ENCODE peak calls at places on chromosomes 16 and 17, in eight cellular contexts. B is stimulated activated CD4-positive, alpha-beta T cell treated with anti-CD3 and anti-CD28 coated beads, TNF-alpha, amount 100 ng/mL, for 24 hours; C is heart right ventricle; Z is mucosa of gallbladder; Q is effector memory CD4-positive, alpha-beta T cell; K is IMR-90; V is cardiac muscle cell; H is ACHN. T is an unnamed sample.

GRCh38 chr17:79690988-79691836 is 39.5 kb upstream of the ENPP7 start:
- DNase-seq in B (no peak), C (no peak), Z (no peak), Q (no peak), K (no peak), V (no peak), H (no peak), T (no peak)

GRCh38 chr17:50133028-50133768 is 3.2 kb upstream of the SAMD14 start:
- DNase-seq in B (no peak), C (peak; percentile 66), Z (no peak), Q (no peak), K (peak; percentile 55), V (peak; percentile 40), H (peak; percentile 53), T (no peak)

GRCh38 chr16:77297996-77298637 is 98.9 kb downstream of the SYCE1L start:
- DNase-seq in B (no peak), C (no peak), Z (no peak), Q (no peak), K (no peak), V (peak; percentile 28), H (peak; percentile 85), T (no peak)

GRCh38 chr16:1493746-1494094 is 560 bp downstream of the TELO2 start:
- DNase-seq in B (no peak), C (no peak), Z (no peak), Q (no peak), K (no peak), V (no peak), H (peak; percentile 48), T (peak; percentile 28)

GRCh38 chr17:57016764-57017116 is 38.8 kb downstream of the SCPEP1 start:
- DNase-seq in B (no peak), C (no peak), Z (no peak), Q (no peak), K (peak; percentile 34), V (no peak), H (no peak), T (peak; percentile 83)

GRCh38 chr16:81004646-81005353 is 1.9 kb downstream of the CMC2 start:
- DNase-seq in B (no peak), C (peak; percentile 46), Z (peak; percentile 39), Q (peak; percentile 22), K (peak; percentile 62), V (peak; percentile 73), H (peak; percentile 86), T (peak; percentile 82)

GRCh38 chr17:18946536-18946935 is 5.4 kb upstream of the SLC5A10 start:
- DNase-seq in B (no peak), C (no peak), Z (no peak), Q (no peak), K (peak; percentile 19), V (no peak), H (no peak), T (no peak)

GRCh38 chr16:68486671-68487495 is 38.6 kb upstream of the SMPD3 start:
- DNase-seq in B (no peak), C (no peak), Z (peak; percentile 82), Q (no peak), K (no peak), V (no peak), H (no peak), T (no peak)

GRCh38 chr16:84838383-84838948 is 18.7 kb downstream of the CRISPLD2 start:
- DNase-seq in B (no peak), C (no peak), Z (no peak), Q (no peak), K (no peak), V (no peak), H (no peak), T (no peak)

GRCh38 chr17:77400445-77400870 is 259.7 kb downstream of the SEC14L1 start:
- DNase-seq in B (peak; percentile 64), C (peak; percentile 62), Z (no peak), Q (peak; percentile 48), K (no peak), V (peak; percentile 44), H (no peak), T (no peak)

GRCh38 chr17:65359016-65359415 is 202.4 kb downstream of the AXIN2 start:
- DNase-seq in B (no peak), C (no peak), Z (no peak), Q (no peak), K (peak; percentile 84), V (peak; percentile 70), H (peak; percentile 80), T (no peak)

GRCh38 chr17:8225813-8226535 is 15.6 kb upstream of the AURKB start:
- DNase-seq in B (peak; percentile 59), C (peak; percentile 51), Z (peak; percentile 62), Q (peak; percentile 23), K (peak; percentile 84), V (peak; percentile 81), H (peak; percentile 86), T (peak; percentile 20)

GRCh38 chr17:50114849-50115357 is 15.1 kb downstream of the SAMD14 start:
- DNase-seq in B (no peak), C (no peak), Z (no peak), Q (no peak), K (peak; percentile 70), V (peak; percentile 75), H (peak; percentile 79), T (peak; percentile 72)

GRCh38 chr17:57086069-57086930 is 1.3 kb downstream of the AKAP1 start:
- DNase-seq in B (no peak), C (no peak), Z (peak; percentile 37), Q (no peak), K (peak; percentile 8), V (no peak), H (peak; percentile 55), T (peak; percentile 66)

GRCh38 chr17:82750241-82750905 is 1.5 kb upstream of the TBCD start:
- DNase-seq in B (no peak), C (peak; percentile 25), Z (no peak), Q (no peak), K (no peak), V (no peak), H (no peak), T (no peak)

GRCh38 chr16:69111216-69111615 is 5.8 kb downstream of the HAS3 start:
- DNase-seq in B (no peak), C (no peak), Z (no peak), Q (no peak), K (no peak), V (no peak), H (no peak), T (no peak)

T was measured in T47D.